ENCODE peak calls at places on chromosomes 11 and 22, in nine cellular contexts. N is transverse colon; D is HCT116; L is A673; W is CD4-positive, alpha-beta memory T cell; R is K562; O is PC-3; U is neural progenitor cell; A is spleen. M is an unnamed sample.
A peak's percentile ranks its signal among the peaks of the same experiment; 100 is the strongest.

GRCh38 chr22:39617342-39617741 is 46.8 kb downstream of the CACNA1I start:
- DNase-seq in U (no peak), A (no peak), L (no peak), N (no peak), R (no peak), D (no peak), W (no peak), O (no peak), M (no peak)

GRCh38 chr11:64084146-64084961 is 48.6 kb downstream of the FLRT1 start:
- DNase-seq in D (no peak), L (no peak), R (no peak), U (no peak), A (no peak), N (no peak), O (no peak), W (no peak), M (no peak)

GRCh38 chr22:35424761-35425160 is 24.8 kb downstream of the MCM5 start:
- DNase-seq in L (no peak), O (no peak), U (no peak), D (no peak), N (no peak), R (no peak), A (no peak), W (no peak), M (no peak)

GRCh38 chr11:69316941-69317340 is 23.0 kb downstream of the MYEOV start:
- DNase-seq in R (no peak), L (no peak), O (no peak), W (no peak), U (no peak), A (peak; percentile 33), D (no peak), N (no peak), M (no peak)

GRCh38 chr22:42920101-42920820 is 63.2 kb upstream of the ARFGAP3 start:
- DNase-seq in W (no peak), A (peak; percentile 54), R (no peak), U (no peak), N (no peak), D (no peak), O (no peak), L (no peak), M (no peak)

GRCh38 chr11:123103326-123103980 is 41.5 kb upstream of the HSPA8 start:
- DNase-seq in D (peak; percentile 60), R (peak; percentile 47), A (no peak), N (peak; percentile 30), L (peak; percentile 98), W (no peak), O (peak; percentile 87), U (peak; percentile 62), M (no peak)

GRCh38 chr11:84905411-84905810 is 721.7 kb downstream of the DLG2 start:
- DNase-seq in N (no peak), W (no peak), L (no peak), U (no peak), R (no peak), A (no peak), D (no peak), O (peak; percentile 67), M (no peak)

GRCh38 chr11:2846056-2846455 is 39.5 kb downstream of the CDKN1C start:
- DNase-seq in A (no peak), R (peak; percentile 78), N (no peak), O (no peak), L (no peak), D (no peak), U (no peak), W (no peak), M (no peak)

GRCh38 chr22:45529966-45530575 is 27.4 kb downstream of the FBLN1 start:
- DNase-seq in N (no peak), U (no peak), W (no peak), D (no peak), A (no peak), O (no peak), L (no peak), R (no peak), M (no peak)

GRCh38 chr22:23245799-23246136 is 65.5 kb downstream of the BCR start:
- DNase-seq in D (no peak), L (no peak), O (no peak), A (no peak), W (no peak), N (no peak), R (no peak), U (no peak), M (no peak)

GRCh38 chr22:40176921-40177737 is 596 bp upstream of the TNRC6B start:
- DNase-seq in O (peak; percentile 86), R (peak; percentile 86), D (no peak), W (peak; percentile 90), A (peak; percentile 78), U (peak; percentile 73), L (peak; percentile 80), N (peak; percentile 55), M (peak; percentile 55)

GRCh38 chr11:66856496-66857233 is at the start of gene LRFN4:
- DNase-seq in W (peak; percentile 80), D (no peak), L (peak; percentile 80), N (peak; percentile 59), A (peak; percentile 90), O (peak; percentile 57), U (peak; percentile 87), R (peak; percentile 37), M (peak; percentile 72)

GRCh38 chr11:79397252-79397651 is 43.6 kb downstream of the TENM4 start:
- DNase-seq in R (no peak), W (no peak), A (no peak), L (no peak), N (no peak), O (no peak), U (no peak), D (no peak), M (no peak)

GRCh38 chr11:96388891-96389603 is 665 bp downstream of the CCDC82 start:
- DNase-seq in W (no peak), N (no peak), A (no peak), D (peak; percentile 18), L (no peak), O (no peak), R (peak; percentile 72), U (peak; percentile 91), M (no peak)

DNA sequence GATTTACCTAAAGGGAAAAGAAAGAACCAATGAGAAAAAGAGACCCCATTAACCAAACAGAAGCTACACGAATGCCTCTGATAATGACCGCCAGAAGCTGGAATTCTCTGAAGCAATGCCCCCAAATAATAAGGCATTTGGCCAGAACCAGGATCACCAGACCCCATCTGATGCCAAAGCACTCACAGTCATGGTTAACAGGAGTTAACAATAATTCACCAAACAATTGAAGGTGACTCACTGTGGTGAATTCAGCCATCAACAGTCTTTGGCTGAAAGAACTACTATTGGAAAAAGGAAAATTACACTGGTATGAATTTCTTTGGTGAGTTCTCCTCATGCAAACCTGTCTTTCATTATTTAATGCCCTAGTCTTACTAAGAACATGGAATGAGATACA is 21.9 kb upstream of the NFRKB start:
- DNase-seq in L (no peak), U (no peak), R (no peak), N (no peak), W (no peak), D (no peak), A (no peak), O (peak; percentile 60), M (no peak)
- H3K36me3 ChIP-seq in L (peaks cover 18% of the 10 kb centered on the region), U (no peaks in the 10 kb centered on the region), R (peaks cover 22% of the 10 kb centered on the region), N (peaks cover 28% of the 10 kb centered on the region), W (peaks cover 21% of the 10 kb centered on the region), D (no peaks in the 10 kb centered on the region), A (peaks cover 3% of the 10 kb centered on the region), O (no peaks in the 10 kb centered on the region), M (no peaks in the 10 kb centered on the region)

GRCh38 chr11:65351511-65351910 is 3.0 kb upstream of the TIGD3 start:
- DNase-seq in O (no peak), A (no peak), W (no peak), U (no peak), R (no peak), L (no peak), D (no peak), N (no peak), M (no peak)
- H3K36me3 ChIP-seq in O (peaks cover 43% of the 10 kb centered on the region), A (no peaks in the 10 kb centered on the region), W (peaks cover 29% of the 10 kb centered on the region), U (peaks cover 6% of the 10 kb centered on the region), R (peaks cover 51% of the 10 kb centered on the region), L (peaks cover 64% of the 10 kb centered on the region), D (peaks cover 31% of the 10 kb centered on the region), N (peaks cover 54% of the 10 kb centered on the region), M (peaks cover 32% of the 10 kb centered on the region)

DNA sequence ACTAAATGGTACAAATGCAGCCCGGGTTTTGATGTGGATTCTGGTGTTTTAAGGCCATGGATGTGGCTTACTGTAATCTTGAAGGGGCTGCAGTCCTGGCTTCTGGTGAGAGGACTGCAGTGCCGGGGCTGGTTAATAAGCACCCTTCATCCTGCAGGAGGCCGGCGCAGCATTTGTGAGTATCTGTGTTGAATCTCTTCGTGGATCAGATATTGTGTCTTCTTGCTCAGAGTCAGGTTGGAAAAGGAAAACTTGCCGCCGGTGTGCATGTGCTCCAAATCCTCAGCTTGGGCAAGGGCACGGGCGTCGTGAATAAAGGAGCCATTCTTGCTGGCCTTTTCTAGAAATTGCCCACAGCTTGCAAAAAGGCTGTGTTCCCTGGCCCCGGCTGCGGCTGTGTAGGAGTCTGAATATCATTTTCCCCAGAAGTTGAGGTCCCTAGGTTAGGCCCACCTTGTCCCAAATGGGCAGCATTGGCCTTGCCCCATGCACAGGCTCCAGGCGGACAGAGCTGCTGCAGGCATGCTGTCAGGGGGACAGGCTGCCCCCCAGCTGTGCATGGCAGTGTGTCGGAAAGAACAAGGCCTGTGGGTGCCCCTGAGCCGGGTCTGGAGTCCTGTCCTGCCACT is 28.9 kb upstream of the PARVB start:
- DNase-seq in R (no peak), W (no peak), O (no peak), A (peak; percentile 64), U (no peak), N (no peak), D (no peak), L (no peak), M (no peak)
- H3K36me3 ChIP-seq in R (peaks cover 66% of the 10 kb centered on the region), W (peaks cover 17% of the 10 kb centered on the region), O (peaks cover 14% of the 10 kb centered on the region), A (no peaks in the 10 kb centered on the region), U (no peaks in the 10 kb centered on the region), N (peaks cover 21% of the 10 kb centered on the region), D (peaks cover 20% of the 10 kb centered on the region), L (peaks cover 50% of the 10 kb centered on the region), M (peaks cover 26% of the 10 kb centered on the region)

DNA sequence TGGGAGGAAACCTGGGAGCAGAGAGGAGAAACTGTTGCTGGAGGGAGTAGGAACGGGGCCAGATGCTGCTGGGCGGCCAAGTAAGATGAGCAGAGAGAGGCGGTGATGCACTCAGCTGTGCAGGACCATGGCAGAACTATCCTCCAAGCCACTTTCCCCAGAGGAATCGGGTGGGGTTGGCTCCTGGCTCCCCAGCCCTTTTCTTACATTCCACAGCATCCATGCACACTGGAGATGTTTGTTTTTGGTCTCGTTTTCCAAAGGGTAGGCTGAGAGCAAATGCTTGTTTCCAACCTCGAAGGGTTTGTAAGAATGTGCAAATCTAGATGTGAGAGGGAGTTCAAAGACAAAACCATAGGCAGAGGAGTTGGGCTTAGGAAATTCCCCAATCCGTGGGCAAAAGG is 73.2 kb downstream of the DBX1 start:
- DNase-seq in U (no peak), N (no peak), R (no peak), A (no peak), D (no peak), W (no peak), O (no peak), L (no peak), M (no peak)
- H3K36me3 ChIP-seq in U (no peaks in the 10 kb centered on the region), N (peaks cover 25% of the 10 kb centered on the region), R (no peaks in the 10 kb centered on the region), A (no peaks in the 10 kb centered on the region), D (no peaks in the 10 kb centered on the region), W (no peaks in the 10 kb centered on the region), O (peaks cover 10% of the 10 kb centered on the region), L (no peaks in the 10 kb centered on the region), M (no peaks in the 10 kb centered on the region)

M was measured in CD8-positive, alpha-beta memory T cell.